ENCODE peak calls at places on chromosomes 1 and 21, in four cellular contexts. D is GM12878, Z is K562, W is HepG2. T is an unnamed sample.

GRCh38 chr1:240575976-240576666 is 35.8 kb downstream of the GREM2 start:
- DNase-seq in D (peak; percentile 13), Z (no peak), W (no peak), T (no peak)

GRCh38 chr1:45340816-45341215 is 576 bp upstream of the MUTYH start:
- DNase-seq in D (no peak), Z (peak; percentile 61), W (peak; percentile 18), T (no peak)

GRCh38 chr1:87045757-87046422 is 131.5 kb downstream of the HS2ST1 start:
- DNase-seq in D (no peak), Z (no peak), W (no peak), T (no peak)

GRCh38 chr1:116733466-116734108 is 20.6 kb upstream of the CD2 start:
- DNase-seq in D (no peak), Z (no peak), W (no peak), T (no peak)

GRCh38 chr21:41932576-41933258 is 21.1 kb downstream of the C2CD2 start:
- DNase-seq in D (no peak), Z (peak; percentile 73), W (peak; percentile 77), T (no peak)

GRCh38 chr1:84427520-84428188 is 29.4 kb downstream of the DNASE2B start:
- DNase-seq in D (no peak), Z (no peak), W (no peak), T (no peak)

GRCh38 chr1:220269036-220269435 is 3.2 kb downstream of the RAB3GAP2 start:
- DNase-seq in D (no peak), Z (no peak), W (no peak), T (no peak)

GRCh38 chr1:30379684-30380624 is 343.4 kb downstream of the MATN1 start:
- DNase-seq in D (peak; percentile 19), Z (peak; percentile 85), W (peak; percentile 49), T (no peak)

GRCh38 chr1:66333463-66334232 is 200.3 kb upstream of the SGIP1 start:
- DNase-seq in D (no peak), Z (no peak), W (no peak), T (no peak)

GRCh38 chr1:184610872-184611614 is 143.6 kb downstream of the EDEM3 start:
- DNase-seq in D (no peak), Z (no peak), W (no peak), T (no peak)

GRCh38 chr21:41459884-41460534 is 34.0 kb downstream of the MX1 start:
- DNase-seq in D (no peak), Z (no peak), W (no peak), T (no peak)

GRCh38 chr1:46757956-46758304 is 39.0 kb upstream of the EFCAB14 start:
- DNase-seq in D (no peak), Z (no peak), W (no peak), T (no peak)

GRCh38 chr1:110515896-110516295 is 3.1 kb downstream of the KCNA10 start:
- DNase-seq in D (no peak), Z (no peak), W (no peak), T (no peak)

GRCh38 chr1:65055754-65056153 is 89.4 kb upstream of the JAK1 start:
- DNase-seq in D (no peak), Z (no peak), W (no peak), T (no peak)

GRCh38 chr1:156571261-156571958 is 955 bp downstream of the IQGAP3 start:
- DNase-seq in D (no peak), Z (peak; percentile 40), W (no peak), T (no peak)
- TF ChIP-seq USF2 in D (no peak), Z (no peak), W (no peak), T (no peak)

GRCh38 chr1:230985711-230986110 is 6.8 kb downstream of the ARV1 start:
- DNase-seq in D (no peak), Z (no peak), W (no peak), T (no peak)
- TF ChIP-seq EZH2 in D (no peak), Z (no peak), W (no peak), T (no peak)

GRCh38 chr21:45756029-45756428 is 112.5 kb downstream of the PCBP3 start:
- DNase-seq in D (no peak), Z (no peak), W (peak; percentile 35), T (no peak)

GRCh38 chr21:45753445-45753844 is 109.9 kb downstream of the PCBP3 start:
- DNase-seq in D (no peak), Z (no peak), W (no peak), T (no peak)

GRCh38 chr21:45761703-45762102 is 118.2 kb downstream of the PCBP3 start:
- DNase-seq in D (no peak), Z (no peak), W (no peak), T (no peak)

GRCh38 chr21:45750924-45751323 is 107.4 kb downstream of the PCBP3 start:
- DNase-seq in D (no peak), Z (no peak), W (no peak), T (no peak)

DNA sequence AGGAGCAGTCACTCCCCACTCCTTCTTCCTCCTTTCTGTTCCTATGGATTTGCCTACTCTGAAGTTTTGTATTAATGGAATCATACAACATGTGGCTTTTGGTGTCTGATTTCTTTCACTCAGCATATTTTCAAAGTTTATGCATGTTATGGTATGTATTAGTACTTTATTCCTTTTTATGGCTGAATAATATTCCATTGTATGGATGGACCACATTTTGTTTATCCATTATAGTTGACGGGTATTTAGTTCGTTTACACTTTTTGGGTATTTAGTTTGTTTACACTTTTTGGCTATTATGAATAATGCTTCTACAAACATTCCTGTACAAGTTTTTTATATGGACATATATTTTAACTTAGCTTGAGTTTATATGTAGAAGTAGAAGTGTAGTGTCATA is 113.1 kb downstream of the PCBP3 start:
- DNase-seq in D (no peak), Z (no peak), W (no peak), T (no peak)
- TF ChIP-seq HDAC6 in D (no peak), Z (no peak), W (no peak), T (no peak)

DNA sequence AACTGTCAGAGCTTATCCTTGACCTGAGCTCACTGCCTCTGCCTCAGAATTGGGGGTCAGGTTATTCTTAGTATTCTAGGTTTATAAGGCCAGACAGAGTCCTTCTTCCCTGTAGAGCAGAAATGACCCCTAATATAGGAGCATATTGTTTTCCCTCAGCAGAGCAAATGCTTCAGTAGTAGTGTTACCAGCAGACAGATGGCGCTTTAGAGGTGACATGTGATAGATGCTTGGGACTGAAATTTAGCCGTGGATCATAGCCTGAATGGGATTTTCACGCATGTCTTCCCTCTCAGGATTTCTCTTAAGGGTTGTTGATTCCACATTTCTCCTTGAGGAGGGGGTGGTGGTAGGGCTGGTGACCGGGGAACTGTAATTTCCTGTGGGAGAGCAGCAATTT is 24.5 kb downstream of the ADARB1 start:
- DNase-seq in D (no peak), Z (peak; percentile 47), W (peak; percentile 32), T (no peak)
- TF ChIP-seq USF2 in D (no peak), Z (peak; percentile 13), W (no peak), T (no peak)

GRCh38 chr1:226797151-226797550 is 58.1 kb upstream of the ITPKB start:
- DNase-seq in D (no peak), Z (no peak), W (no peak), T (no peak)

GRCh38 chr1:226800763-226801380 is 61.8 kb upstream of the ITPKB start:
- DNase-seq in D (no peak), Z (no peak), W (no peak), T (no peak)

GRCh38 chr1:226798427-226799411 is 59.6 kb upstream of the ITPKB start:
- DNase-seq in D (peak; percentile 47), Z (peak; percentile 78), W (no peak), T (no peak)

GRCh38 chr1:226804907-226805759 is 65.3 kb upstream of the PSEN2 start:
- DNase-seq in D (no peak), Z (peak; percentile 98), W (no peak), T (no peak)

DNA sequence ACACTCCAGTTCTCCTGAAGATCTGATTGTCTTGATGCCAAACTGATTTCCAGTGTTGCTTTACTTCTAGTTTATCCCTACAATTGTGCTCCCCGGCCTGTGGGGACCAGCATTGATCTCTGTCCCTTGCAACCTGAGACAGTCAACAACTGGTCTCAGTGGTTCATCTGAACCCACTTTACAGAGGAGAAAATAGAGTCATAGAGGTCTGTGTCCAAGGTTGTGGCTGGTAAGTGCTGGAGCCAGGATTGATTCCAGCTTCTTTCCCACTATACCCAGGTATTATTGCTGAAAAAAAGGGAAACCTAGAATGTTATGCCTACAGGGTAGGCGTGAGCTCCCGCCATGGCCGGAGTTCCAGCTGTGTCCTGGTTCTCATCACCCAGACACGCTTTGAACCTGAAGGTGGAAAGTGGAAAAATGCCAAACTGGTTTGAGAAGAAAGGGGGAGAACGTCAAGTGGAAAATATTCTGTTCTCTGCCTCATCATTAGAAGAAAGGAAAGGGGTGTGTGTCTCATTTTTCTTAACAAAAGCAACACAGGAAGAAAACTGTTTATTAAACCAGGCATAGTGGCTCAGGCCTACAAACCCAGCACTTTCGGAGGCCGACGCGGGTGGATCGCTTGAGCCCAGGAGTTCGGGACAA is 60.7 kb upstream of the ITPKB start:
- DNase-seq in D (no peak), Z (no peak), W (no peak), T (no peak)
- TF ChIP-seq EZH2 in D (no peak), Z (no peak), W (no peak), T (no peak)

T was measured in H1.